ENCODE peak calls at places on chromosome X, in nine cellular contexts. One of them, this sample, is unnamed. For H3K4me1, the result is how much of the 10 kb centered on the place peaks cover.

GRCh38 chrX:48573690-48574269 is 504 bp upstream of the RBM3 start:
- DNase-seq in hepatocyte: peak
- DNase-seq in suprapubic skin: peak
- DNase-seq in lung: peak
- DNase-seq in uterus: peak
- DNase-seq in tibial artery: peak
- DNase-seq in psoas muscle: peak
- DNase-seq in colonic mucosa: peak
- DNase-seq in tibial nerve: peak
- DNase-seq in this sample: no peak

GRCh38 chrX:65035451-65035779 is 59.2 kb upstream of the ZC4H2 start:
- DNase-seq in colonic mucosa: no peak
- DNase-seq in suprapubic skin: no peak
- DNase-seq in hepatocyte: peak
- DNase-seq in lung: no peak
- DNase-seq in uterus: no peak
- DNase-seq in tibial nerve: peak
- DNase-seq in psoas muscle: peak
- DNase-seq in tibial artery: peak
- DNase-seq in this sample: no peak

GRCh38 chrX:121987163-121987562 is 939.8 kb downstream of the GLUD2 start:
- DNase-seq in colonic mucosa: no peak
- DNase-seq in tibial artery: no peak
- DNase-seq in hepatocyte: no peak
- DNase-seq in psoas muscle: no peak
- DNase-seq in tibial nerve: no peak
- DNase-seq in lung: no peak
- DNase-seq in suprapubic skin: no peak
- DNase-seq in uterus: no peak
- DNase-seq in this sample: no peak

GRCh38 chrX:39204945-39205344 is 403.7 kb downstream of the MID1IP1 start:
- DNase-seq in lung: no peak
- DNase-seq in suprapubic skin: no peak
- DNase-seq in tibial artery: no peak
- DNase-seq in tibial nerve: no peak
- DNase-seq in colonic mucosa: no peak
- DNase-seq in psoas muscle: no peak
- DNase-seq in hepatocyte: no peak
- DNase-seq in uterus: no peak
- DNase-seq in this sample: no peak

GRCh38 chrX:13223868-13224555 is 95.8 kb downstream of the ATXN3L start:
- DNase-seq in lung: no peak
- DNase-seq in colonic mucosa: peak
- DNase-seq in psoas muscle: no peak
- DNase-seq in tibial artery: no peak
- DNase-seq in hepatocyte: peak
- DNase-seq in uterus: no peak
- DNase-seq in suprapubic skin: no peak
- DNase-seq in tibial nerve: no peak
- DNase-seq in this sample: no peak

GRCh38 chrX:46770006-46770816 is 11.3 kb upstream of the SLC9A7 start:
- DNase-seq in suprapubic skin: no peak
- DNase-seq in psoas muscle: no peak
- DNase-seq in tibial nerve: no peak
- DNase-seq in tibial artery: no peak
- DNase-seq in lung: no peak
- DNase-seq in uterus: no peak
- DNase-seq in colonic mucosa: no peak
- DNase-seq in hepatocyte: no peak
- DNase-seq in this sample: no peak

GRCh38 chrX:123884809-123885408 is 25.1 kb downstream of the XIAP start:
- DNase-seq in lung: peak
- DNase-seq in psoas muscle: no peak
- DNase-seq in tibial artery: no peak
- DNase-seq in hepatocyte: peak
- DNase-seq in suprapubic skin: no peak
- DNase-seq in uterus: peak
- DNase-seq in colonic mucosa: peak
- DNase-seq in tibial nerve: peak
- DNase-seq in this sample: peak

GRCh38 chrX:82742351-82742750 is 765.7 kb upstream of the POU3F4 start:
- DNase-seq in psoas muscle: no peak
- DNase-seq in hepatocyte: no peak
- DNase-seq in colonic mucosa: no peak
- DNase-seq in suprapubic skin: no peak
- DNase-seq in uterus: no peak
- DNase-seq in tibial artery: no peak
- DNase-seq in tibial nerve: no peak
- DNase-seq in lung: no peak
- DNase-seq in this sample: no peak

GRCh38 chrX:152405561-152405960 is 45.6 kb downstream of the GABRA3 start:
- DNase-seq in suprapubic skin: no peak
- DNase-seq in tibial nerve: no peak
- DNase-seq in lung: no peak
- DNase-seq in hepatocyte: no peak
- DNase-seq in tibial artery: no peak
- DNase-seq in uterus: no peak
- DNase-seq in colonic mucosa: no peak
- DNase-seq in psoas muscle: no peak
- DNase-seq in this sample: no peak

GRCh38 chrX:124231454-124231853 is 101.0 kb upstream of the TEX13D start:
- DNase-seq in tibial artery: no peak
- DNase-seq in suprapubic skin: no peak
- DNase-seq in uterus: no peak
- DNase-seq in psoas muscle: no peak
- DNase-seq in hepatocyte: no peak
- DNase-seq in tibial nerve: no peak
- DNase-seq in lung: no peak
- DNase-seq in colonic mucosa: no peak
- DNase-seq in this sample: no peak

GRCh38 chrX:7925867-7926472 is 1.2 kb downstream of the PNPLA4 start:
- DNase-seq in lung: peak
- DNase-seq in hepatocyte: peak
- DNase-seq in colonic mucosa: peak
- DNase-seq in tibial nerve: peak
- DNase-seq in uterus: peak
- DNase-seq in tibial artery: peak
- DNase-seq in psoas muscle: peak
- DNase-seq in suprapubic skin: no peak
- DNase-seq in this sample: peak

GRCh38 chrX:143094501-143095110 is 68.9 kb downstream of the SPANXN4 start:
- DNase-seq in psoas muscle: no peak
- DNase-seq in colonic mucosa: no peak
- DNase-seq in lung: no peak
- DNase-seq in tibial artery: no peak
- DNase-seq in hepatocyte: peak
- DNase-seq in uterus: no peak
- DNase-seq in tibial nerve: no peak
- DNase-seq in suprapubic skin: no peak
- DNase-seq in this sample: no peak

GRCh38 chrX:103254921-103255455 is at the start of gene TCEAL8:
- DNase-seq in tibial artery: peak
- DNase-seq in psoas muscle: peak
- DNase-seq in tibial nerve: peak
- DNase-seq in lung: peak
- DNase-seq in hepatocyte: peak
- DNase-seq in suprapubic skin: peak
- DNase-seq in colonic mucosa: peak
- DNase-seq in uterus: peak
- DNase-seq in this sample: peak

GRCh38 chrX:24842486-24842885 is 148.8 kb downstream of the POLA1 start:
- DNase-seq in hepatocyte: no peak
- DNase-seq in uterus: peak
- DNase-seq in lung: no peak
- DNase-seq in suprapubic skin: no peak
- DNase-seq in tibial artery: no peak
- DNase-seq in colonic mucosa: no peak
- DNase-seq in tibial nerve: no peak
- DNase-seq in psoas muscle: no peak
- DNase-seq in this sample: no peak

GRCh38 chrX:10190367-10190766 is 33.6 kb downstream of the CLCN4 start:
- DNase-seq in colonic mucosa: no peak
- DNase-seq in hepatocyte: peak
- DNase-seq in uterus: peak
- DNase-seq in suprapubic skin: no peak
- DNase-seq in tibial nerve: peak
- DNase-seq in lung: peak
- DNase-seq in psoas muscle: no peak
- DNase-seq in tibial artery: peak
- DNase-seq in this sample: no peak
- TF ChIP-seq CTCF in colonic mucosa: no peak
- TF ChIP-seq CTCF in hepatocyte: peak
- TF ChIP-seq CTCF in uterus: peak
- TF ChIP-seq CTCF in suprapubic skin: peak
- TF ChIP-seq CTCF in tibial nerve: peak
- TF ChIP-seq CTCF in lung: peak
- TF ChIP-seq CTCF in psoas muscle: peak
- TF ChIP-seq CTCF in tibial artery: peak
- TF ChIP-seq CTCF in this sample: no peak

DNA sequence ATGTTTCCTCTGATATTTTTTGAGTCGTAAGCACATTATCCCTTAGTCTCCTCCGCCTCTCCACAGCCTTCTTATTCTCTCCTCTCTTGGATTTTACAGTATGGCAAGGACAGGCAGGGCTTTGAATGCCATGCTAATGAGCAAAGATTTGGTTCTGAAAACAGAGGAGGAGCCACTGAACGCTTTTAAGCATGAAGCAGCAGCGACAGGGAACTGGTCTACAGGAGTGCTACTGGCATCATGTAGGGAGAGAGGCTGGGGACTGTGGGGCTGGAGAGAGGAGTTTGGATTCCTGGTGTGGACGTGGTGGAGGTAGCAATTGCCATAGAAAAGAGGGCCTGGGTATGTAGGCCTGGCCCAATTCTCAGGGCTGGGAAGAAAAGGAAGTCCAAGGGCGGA is 4.6 kb upstream of the CD99L2 start:
- DNase-seq in hepatocyte: no peak
- DNase-seq in suprapubic skin: no peak
- DNase-seq in uterus: no peak
- DNase-seq in lung: no peak
- DNase-seq in psoas muscle: no peak
- DNase-seq in tibial artery: no peak
- DNase-seq in tibial nerve: no peak
- DNase-seq in colonic mucosa: no peak
- DNase-seq in this sample: no peak
- H3K4me3 ChIP-seq in hepatocyte: no peak
- H3K4me3 ChIP-seq in suprapubic skin: no peak
- H3K4me3 ChIP-seq in uterus: no peak
- H3K4me3 ChIP-seq in lung: no peak
- H3K4me3 ChIP-seq in psoas muscle: no peak
- H3K4me3 ChIP-seq in tibial artery: no peak
- H3K4me3 ChIP-seq in tibial nerve: no peak
- H3K4me3 ChIP-seq in colonic mucosa: no peak
- H3K4me3 ChIP-seq in this sample: no peak

DNA sequence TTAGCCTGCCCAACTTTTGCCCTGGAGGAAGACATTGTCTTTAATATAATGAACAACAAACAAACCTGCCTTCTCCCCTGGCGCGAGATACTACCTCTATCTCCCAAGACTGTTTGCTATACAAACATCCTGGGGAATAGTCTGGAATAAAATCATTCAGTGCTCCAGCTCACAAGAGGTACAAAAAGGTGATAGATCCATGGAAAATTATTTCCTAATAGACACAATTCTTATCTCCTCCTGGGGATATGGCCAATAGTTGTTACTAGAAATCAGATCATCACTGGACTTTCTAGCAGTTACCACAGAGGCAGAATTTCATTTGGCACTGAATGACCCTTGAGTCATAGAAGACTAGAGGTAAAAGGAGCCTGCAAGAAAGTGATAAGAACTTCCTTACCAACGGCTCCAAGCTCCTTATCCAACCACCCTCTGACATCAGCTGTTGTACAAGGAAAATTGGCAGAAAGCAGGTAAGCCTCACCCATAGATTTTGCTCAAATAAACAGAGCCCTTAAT is 38.1 kb downstream of the MID1 start:
- DNase-seq in lung: no peak
- DNase-seq in uterus: no peak
- DNase-seq in suprapubic skin: no peak
- DNase-seq in tibial nerve: no peak
- DNase-seq in colonic mucosa: no peak
- DNase-seq in tibial artery: no peak
- DNase-seq in psoas muscle: no peak
- DNase-seq in hepatocyte: no peak
- DNase-seq in this sample: no peak
- H3K4me1 ChIP-seq in lung: under half
- H3K4me1 ChIP-seq in uterus: under half
- H3K4me1 ChIP-seq in suprapubic skin: under half
- H3K4me1 ChIP-seq in tibial nerve: under half
- H3K4me1 ChIP-seq in colonic mucosa: under half
- H3K4me1 ChIP-seq in tibial artery: under half
- H3K4me1 ChIP-seq in psoas muscle: under half
- H3K4me1 ChIP-seq in hepatocyte: under half
- H3K4me1 ChIP-seq in this sample: under half

DNA sequence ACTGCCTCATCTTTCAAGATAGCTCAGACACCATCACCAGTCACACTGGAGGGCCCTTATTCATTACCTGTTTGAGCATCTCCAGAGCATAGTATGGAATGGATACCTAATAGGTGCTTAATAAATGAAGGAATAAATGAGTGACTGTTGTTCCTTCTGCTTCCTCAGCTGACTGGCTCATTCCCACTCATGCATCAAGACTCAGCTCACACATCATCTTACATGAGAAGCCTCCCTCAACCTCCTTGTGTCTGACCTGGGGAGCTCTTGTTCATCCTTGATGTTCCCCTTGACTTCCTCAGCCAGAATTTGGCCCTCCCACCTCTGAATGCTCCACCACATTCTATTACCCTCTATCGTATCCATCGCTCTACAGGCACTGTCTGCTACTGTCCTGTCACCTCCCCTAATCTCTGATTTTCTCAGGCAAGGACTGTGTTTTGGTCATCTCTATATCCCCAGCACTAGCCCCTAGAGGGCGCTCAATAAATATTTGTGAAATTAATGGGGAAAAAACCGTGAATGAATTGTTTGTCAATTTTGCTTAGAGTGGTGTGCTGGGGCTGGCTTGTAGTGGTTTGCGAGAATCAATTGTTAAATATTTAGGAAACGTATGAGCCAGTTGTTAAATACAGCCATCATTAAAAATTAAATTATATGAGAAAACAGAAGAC is 88.3 kb downstream of the NHSL2 start:
- DNase-seq in suprapubic skin: no peak
- DNase-seq in uterus: peak
- DNase-seq in lung: no peak
- DNase-seq in hepatocyte: no peak
- DNase-seq in tibial nerve: peak
- DNase-seq in tibial artery: peak
- DNase-seq in psoas muscle: no peak
- DNase-seq in colonic mucosa: no peak
- DNase-seq in this sample: no peak
- TF ChIP-seq CTCF in suprapubic skin: peak
- TF ChIP-seq CTCF in uterus: peak
- TF ChIP-seq CTCF in lung: peak
- TF ChIP-seq CTCF in hepatocyte: peak
- TF ChIP-seq CTCF in tibial nerve: peak
- TF ChIP-seq CTCF in tibial artery: peak
- TF ChIP-seq CTCF in psoas muscle: peak
- TF ChIP-seq CTCF in colonic mucosa: peak
- TF ChIP-seq CTCF in this sample: peak